ENCODE peak calls at places on chromosomes 3 and 15, in seven cellular contexts. One of them, this sample, is unnamed.

GRCh38 chr15:88992216-88992615 is 79.0 kb upstream of the MFGE8 start:
- DNase-seq in AG09319: no peak
- DNase-seq in psoas muscle: no peak
- DNase-seq in HEK293T: no peak
- DNase-seq in GM23338: no peak
- DNase-seq in iPS-NIHi11: no peak
- DNase-seq in stomach: no peak
- DNase-seq in this sample: no peak

GRCh38 chr3:142019794-142020320 is 129.5 kb downstream of the TFDP2 start:
- DNase-seq in AG09319: no peak
- DNase-seq in psoas muscle: no peak
- DNase-seq in HEK293T: no peak
- DNase-seq in GM23338: no peak
- DNase-seq in iPS-NIHi11: no peak
- DNase-seq in stomach: no peak
- DNase-seq in this sample: no peak

GRCh38 chr15:60592386-60593339 is 113.7 kb upstream of the ICE2 start:
- DNase-seq in AG09319: no peak
- DNase-seq in psoas muscle: peak; percentile 88
- DNase-seq in HEK293T: peak; percentile 58
- DNase-seq in GM23338: peak; percentile 94
- DNase-seq in iPS-NIHi11: peak; percentile 85
- DNase-seq in stomach: peak; percentile 86
- DNase-seq in this sample: peak; percentile 92

GRCh38 chr3:156317457-156317856 is 197.1 kb downstream of the KCNAB1 start:
- DNase-seq in AG09319: no peak
- DNase-seq in psoas muscle: no peak
- DNase-seq in HEK293T: no peak
- DNase-seq in GM23338: peak; percentile 16
- DNase-seq in iPS-NIHi11: no peak
- DNase-seq in stomach: no peak
- DNase-seq in this sample: no peak

GRCh38 chr15:89504166-89504565 is 7.8 kb upstream of the RHCG start:
- DNase-seq in AG09319: no peak
- DNase-seq in psoas muscle: no peak
- DNase-seq in HEK293T: no peak
- DNase-seq in GM23338: no peak
- DNase-seq in iPS-NIHi11: no peak
- DNase-seq in stomach: no peak
- DNase-seq in this sample: no peak

GRCh38 chr3:189898559-189899153 is 222.0 kb downstream of the P3H2 start:
- DNase-seq in AG09319: no peak
- DNase-seq in psoas muscle: no peak
- DNase-seq in HEK293T: no peak
- DNase-seq in GM23338: no peak
- DNase-seq in iPS-NIHi11: no peak
- DNase-seq in stomach: no peak
- DNase-seq in this sample: no peak

GRCh38 chr3:17302774-17303173 is 418.0 kb downstream of the PLCL2 start:
- DNase-seq in AG09319: peak; percentile 57
- DNase-seq in psoas muscle: no peak
- DNase-seq in HEK293T: no peak
- DNase-seq in GM23338: no peak
- DNase-seq in iPS-NIHi11: no peak
- DNase-seq in stomach: no peak
- DNase-seq in this sample: no peak

GRCh38 chr3:38587548-38588131 is 61.8 kb downstream of the SCN5A start:
- DNase-seq in AG09319: no peak
- DNase-seq in psoas muscle: no peak
- DNase-seq in HEK293T: no peak
- DNase-seq in GM23338: no peak
- DNase-seq in iPS-NIHi11: no peak
- DNase-seq in stomach: peak; percentile 24
- DNase-seq in this sample: no peak

GRCh38 chr3:41174703-41174964 is 24.7 kb upstream of the CTNNB1 start:
- DNase-seq in AG09319: no peak
- DNase-seq in psoas muscle: no peak
- DNase-seq in HEK293T: no peak
- DNase-seq in GM23338: no peak
- DNase-seq in iPS-NIHi11: no peak
- DNase-seq in stomach: no peak
- DNase-seq in this sample: no peak

GRCh38 chr3:9808345-9809037 is 1.6 kb upstream of the TTLL3 start:
- DNase-seq in AG09319: no peak
- DNase-seq in psoas muscle: no peak
- DNase-seq in HEK293T: peak; percentile 48
- DNase-seq in GM23338: peak; percentile 86
- DNase-seq in iPS-NIHi11: peak; percentile 56
- DNase-seq in stomach: no peak
- DNase-seq in this sample: no peak

GRCh38 chr3:52694528-52695189 is 8.8 kb downstream of the GNL3 start:
- DNase-seq in AG09319: no peak
- DNase-seq in psoas muscle: no peak
- DNase-seq in HEK293T: no peak
- DNase-seq in GM23338: no peak
- DNase-seq in iPS-NIHi11: no peak
- DNase-seq in stomach: no peak
- DNase-seq in this sample: no peak

GRCh38 chr3:117068301-117068700 is 358.7 kb downstream of the TUSC7 start:
- DNase-seq in AG09319: no peak
- DNase-seq in psoas muscle: no peak
- DNase-seq in HEK293T: no peak
- DNase-seq in GM23338: no peak
- DNase-seq in iPS-NIHi11: no peak
- DNase-seq in stomach: no peak
- DNase-seq in this sample: no peak

GRCh38 chr3:144362126-144362525 is 390.5 kb downstream of the DIPK2A start:
- DNase-seq in AG09319: peak; percentile 45
- DNase-seq in psoas muscle: no peak
- DNase-seq in HEK293T: no peak
- DNase-seq in GM23338: no peak
- DNase-seq in iPS-NIHi11: no peak
- DNase-seq in stomach: no peak
- DNase-seq in this sample: no peak

GRCh38 chr3:45488581-45488980 is 100.2 kb downstream of the LARS2 start:
- DNase-seq in AG09319: no peak
- DNase-seq in psoas muscle: no peak
- DNase-seq in HEK293T: no peak
- DNase-seq in GM23338: no peak
- DNase-seq in iPS-NIHi11: no peak
- DNase-seq in stomach: no peak
- DNase-seq in this sample: no peak

This sample was measured in mucosa of descending colon.